ENCODE peak calls at places on chromosomes 12 and 14, in nine cellular contexts. E, D, Y, K, W, X, B, Z and I are unnamed samples.

GRCh38 chr12:88585054-88585453 is 4.8 kb upstream of the KITLG start:
- DNase-seq in W (no peak), X (no peak), Z (no peak), D (no peak), B (no peak), K (no peak), E (no peak), Y (no peak), I (no peak)

GRCh38 chr12:117540011-117540410 is 178.6 kb upstream of the NOS1 start:
- DNase-seq in X (no peak), B (no peak), E (no peak), Z (no peak), K (no peak), D (no peak), Y (no peak), W (no peak), I (no peak)

GRCh38 chr12:105393586-105393985 is 63.1 kb downstream of the C12orf75 start:
- DNase-seq in Z (no peak), Y (no peak), D (no peak), B (no peak), X (no peak), E (no peak), W (no peak), K (no peak), I (no peak)

GRCh38 chr12:181921-182320 is 32.0 kb downstream of the SLC6A12 start:
- DNase-seq in Z (no peak), D (no peak), B (no peak), W (no peak), K (no peak), X (no peak), Y (no peak), E (no peak), I (no peak)

GRCh38 chr12:67766370-67766769 is 117.8 kb downstream of the DYRK2 start:
- DNase-seq in E (no peak), K (no peak), D (no peak), W (no peak), X (no peak), Z (no peak), B (no peak), Y (no peak), I (no peak)

GRCh38 chr12:101698782-101699347 is 1.4 kb downstream of the CHPT1 start:
- DNase-seq in B (no peak), E (peak; percentile 13), Z (no peak), X (peak; percentile 21), D (no peak), W (no peak), K (no peak), Y (no peak), I (no peak)

GRCh38 chr12:62533087-62533754 is 66.6 kb downstream of the MON2 start:
- DNase-seq in W (no peak), B (no peak), X (no peak), K (no peak), E (no peak), D (no peak), Y (no peak), Z (no peak), I (no peak)

GRCh38 chr14:24066490-24067132 is 4.8 kb upstream of the CPNE6 start:
- DNase-seq in D (no peak), B (peak; percentile 55), K (no peak), Z (no peak), W (peak; percentile 68), Y (no peak), X (no peak), E (no peak), I (no peak)

GRCh38 chr12:124384299-124384894 is 89.5 kb downstream of the RFLNA start:
- DNase-seq in B (no peak), X (no peak), Y (no peak), D (no peak), K (no peak), E (no peak), W (no peak), Z (no peak), I (no peak)

GRCh38 chr12:25069221-25069620 is 120.3 kb upstream of the BCAT1 start:
- DNase-seq in D (no peak), W (no peak), Y (no peak), B (no peak), X (no peak), Z (no peak), K (no peak), E (no peak), I (no peak)

GRCh38 chr12:112170376-112170775 is 45.0 kb downstream of the TRAFD1 start:
- DNase-seq in D (no peak), E (no peak), Z (no peak), W (no peak), Y (peak; percentile 24), K (no peak), B (peak; percentile 72), X (peak; percentile 46), I (no peak)

GRCh38 chr12:47189753-47190152 is 110.0 kb upstream of the AMIGO2 start:
- DNase-seq in B (no peak), W (no peak), E (no peak), Z (no peak), D (no peak), Y (no peak), X (no peak), K (no peak), I (no peak)

GRCh38 chr12:46787496-46788055 is 38.2 kb downstream of the SLC38A4 start:
- DNase-seq in W (no peak), D (no peak), E (no peak), Z (no peak), Y (no peak), K (no peak), B (no peak), X (no peak), I (no peak)

GRCh38 chr12:48019639-48020265 is 15.5 kb upstream of the COL2A1 start:
- DNase-seq in D (no peak), B (no peak), Y (no peak), E (no peak), K (no peak), W (no peak), X (no peak), Z (no peak), I (no peak)

GRCh38 chr12:1835178-1836131 is 15.1 kb downstream of the LRTM2 start:
- DNase-seq in K (no peak), Y (no peak), X (no peak), E (no peak), B (peak; percentile 48), D (no peak), Z (no peak), W (no peak), I (no peak)

GRCh38 chr12:10130042-10130441 is at the start of gene CLEC7A:
- DNase-seq in E (no peak), D (no peak), B (no peak), W (no peak), Z (no peak), Y (no peak), K (no peak), X (no peak), I (no peak)

GRCh38 chr12:19894803-19895202 is 455.5 kb downstream of the AEBP2 start:
- DNase-seq in K (no peak), W (no peak), Z (no peak), B (no peak), E (no peak), D (no peak), Y (no peak), X (no peak), I (no peak)